ENCODE peak calls at places on chromosomes 5 and 9, in eight cellular contexts. One of them, this sample, is unnamed.

GRCh38 chr9:21871256-21871975 is 69.0 kb downstream of the MTAP start:
- DNase-seq in GM23248: no peak
- DNase-seq in PC-9: no peak
- DNase-seq in K562: no peak
- DNase-seq in fibroblast of lung: no peak
- DNase-seq in GM12878: no peak
- DNase-seq in PC-3: peak; percentile 46
- DNase-seq in hepatocyte: no peak
- DNase-seq in this sample: no peak

GRCh38 chr5:32600057-32600622 is 14.8 kb downstream of the SUB1 start:
- DNase-seq in GM23248: peak; percentile 87
- DNase-seq in PC-9: no peak
- DNase-seq in K562: no peak
- DNase-seq in fibroblast of lung: peak; percentile 89
- DNase-seq in GM12878: no peak
- DNase-seq in PC-3: peak; percentile 93
- DNase-seq in hepatocyte: peak; percentile 12
- DNase-seq in this sample: no peak

GRCh38 chr5:91361055-91361701 is 21.9 kb downstream of the ARRDC3 start:
- DNase-seq in GM23248: no peak
- DNase-seq in PC-9: no peak
- DNase-seq in K562: no peak
- DNase-seq in fibroblast of lung: no peak
- DNase-seq in GM12878: peak; percentile 49
- DNase-seq in PC-3: no peak
- DNase-seq in hepatocyte: no peak
- DNase-seq in this sample: no peak

GRCh38 chr5:104016650-104017049 is 454.1 kb upstream of the NUDT12 start:
- DNase-seq in GM23248: peak; percentile 0
- DNase-seq in PC-9: no peak
- DNase-seq in K562: no peak
- DNase-seq in fibroblast of lung: peak; percentile 45
- DNase-seq in GM12878: no peak
- DNase-seq in PC-3: peak; percentile 90
- DNase-seq in hepatocyte: no peak
- DNase-seq in this sample: no peak

GRCh38 chr9:117411547-117411946 is 3.3 kb downstream of the ASTN2 start:
- DNase-seq in GM23248: peak; percentile 51
- DNase-seq in PC-9: no peak
- DNase-seq in K562: peak; percentile 27
- DNase-seq in fibroblast of lung: no peak
- DNase-seq in GM12878: no peak
- DNase-seq in PC-3: peak; percentile 32
- DNase-seq in hepatocyte: peak; percentile 57
- DNase-seq in this sample: peak; percentile 38

GRCh38 chr5:116844015-116844414 is 269.4 kb upstream of the SEMA6A start:
- DNase-seq in GM23248: no peak
- DNase-seq in PC-9: no peak
- DNase-seq in K562: no peak
- DNase-seq in fibroblast of lung: no peak
- DNase-seq in GM12878: no peak
- DNase-seq in PC-3: no peak
- DNase-seq in hepatocyte: no peak
- DNase-seq in this sample: no peak

GRCh38 chr5:165405340-165405739 is 1899.9 kb downstream of the MAT2B start:
- DNase-seq in GM23248: no peak
- DNase-seq in PC-9: no peak
- DNase-seq in K562: no peak
- DNase-seq in fibroblast of lung: peak; percentile 56
- DNase-seq in GM12878: no peak
- DNase-seq in PC-3: no peak
- DNase-seq in hepatocyte: no peak
- DNase-seq in this sample: no peak

GRCh38 chr9:133031496-133031911 is 707 bp downstream of the GTF3C5 start:
- DNase-seq in GM23248: peak; percentile 20
- DNase-seq in PC-9: peak; percentile 5
- DNase-seq in K562: no peak
- DNase-seq in fibroblast of lung: no peak
- DNase-seq in GM12878: no peak
- DNase-seq in PC-3: peak; percentile 39
- DNase-seq in hepatocyte: no peak
- DNase-seq in this sample: peak; percentile 31

GRCh38 chr9:37371565-37372464 is 50.7 kb upstream of the GRHPR start:
- DNase-seq in GM23248: peak; percentile 47
- DNase-seq in PC-9: no peak
- DNase-seq in K562: no peak
- DNase-seq in fibroblast of lung: no peak
- DNase-seq in GM12878: peak; percentile 63
- DNase-seq in PC-3: no peak
- DNase-seq in hepatocyte: peak; percentile 23
- DNase-seq in this sample: peak; percentile 44

GRCh38 chr9:94892675-94893074 is 166.2 kb downstream of the AOPEP start:
- DNase-seq in GM23248: no peak
- DNase-seq in PC-9: no peak
- DNase-seq in K562: no peak
- DNase-seq in fibroblast of lung: no peak
- DNase-seq in GM12878: no peak
- DNase-seq in PC-3: no peak
- DNase-seq in hepatocyte: no peak
- DNase-seq in this sample: no peak

GRCh38 chr5:67998709-67999251 is 216.8 kb upstream of the PIK3R1 start:
- DNase-seq in GM23248: peak; percentile 92
- DNase-seq in PC-9: no peak
- DNase-seq in K562: no peak
- DNase-seq in fibroblast of lung: peak; percentile 53
- DNase-seq in GM12878: no peak
- DNase-seq in PC-3: peak; percentile 18
- DNase-seq in hepatocyte: no peak
- DNase-seq in this sample: peak; percentile 49

GRCh38 chr9:94167055-94167346 is 82.7 kb downstream of the PTPDC1 start:
- DNase-seq in GM23248: peak; percentile 89
- DNase-seq in PC-9: no peak
- DNase-seq in K562: no peak
- DNase-seq in fibroblast of lung: no peak
- DNase-seq in GM12878: no peak
- DNase-seq in PC-3: no peak
- DNase-seq in hepatocyte: no peak
- DNase-seq in this sample: no peak

GRCh38 chr5:73531356-73531755 is 33.1 kb downstream of the BTF3 start:
- DNase-seq in GM23248: peak; percentile 58
- DNase-seq in PC-9: no peak
- DNase-seq in K562: no peak
- DNase-seq in fibroblast of lung: no peak
- DNase-seq in GM12878: no peak
- DNase-seq in PC-3: no peak
- DNase-seq in hepatocyte: no peak
- DNase-seq in this sample: no peak

GRCh38 chr5:171706736-171707440 is 78.7 kb upstream of the SMIM23 start:
- DNase-seq in GM23248: no peak
- DNase-seq in PC-9: no peak
- DNase-seq in K562: no peak
- DNase-seq in fibroblast of lung: no peak
- DNase-seq in GM12878: no peak
- DNase-seq in PC-3: no peak
- DNase-seq in hepatocyte: no peak
- DNase-seq in this sample: no peak

GRCh38 chr5:141910271-141910673 is 13.4 kb upstream of the DELE1 start:
- DNase-seq in GM23248: peak; percentile 83
- DNase-seq in PC-9: no peak
- DNase-seq in K562: no peak
- DNase-seq in fibroblast of lung: no peak
- DNase-seq in GM12878: no peak
- DNase-seq in PC-3: peak; percentile 84
- DNase-seq in hepatocyte: no peak
- DNase-seq in this sample: no peak

GRCh38 chr9:77847626-77848025 is 184.0 kb downstream of the GNAQ start:
- DNase-seq in GM23248: no peak
- DNase-seq in PC-9: no peak
- DNase-seq in K562: no peak
- DNase-seq in fibroblast of lung: no peak
- DNase-seq in GM12878: no peak
- DNase-seq in PC-3: no peak
- DNase-seq in hepatocyte: no peak
- DNase-seq in this sample: no peak

GRCh38 chr5:140295414-140295813 is 7.5 kb downstream of the PFDN1 start:
- DNase-seq in GM23248: peak; percentile 93
- DNase-seq in PC-9: peak; percentile 62
- DNase-seq in K562: no peak
- DNase-seq in fibroblast of lung: peak; percentile 96
- DNase-seq in GM12878: no peak
- DNase-seq in PC-3: peak; percentile 96
- DNase-seq in hepatocyte: peak; percentile 90
- DNase-seq in this sample: peak; percentile 87

GRCh38 chr9:96080364-96080763 is 204.9 kb downstream of the ERCC6L2 start:
- DNase-seq in GM23248: peak; percentile 10
- DNase-seq in PC-9: peak; percentile 29
- DNase-seq in K562: no peak
- DNase-seq in fibroblast of lung: peak; percentile 15
- DNase-seq in GM12878: no peak
- DNase-seq in PC-3: peak; percentile 98
- DNase-seq in hepatocyte: peak; percentile 26
- DNase-seq in this sample: no peak

GRCh38 chr9:136507221-136507991 is 24.6 kb upstream of the SEC16A start:
- DNase-seq in GM23248: no peak
- DNase-seq in PC-9: no peak
- DNase-seq in K562: no peak
- DNase-seq in fibroblast of lung: no peak
- DNase-seq in GM12878: no peak
- DNase-seq in PC-3: no peak
- DNase-seq in hepatocyte: no peak
- DNase-seq in this sample: no peak

GRCh38 chr9:99867536-99867935 is 38.9 kb upstream of the STX17 start:
- DNase-seq in GM23248: peak; percentile 18
- DNase-seq in PC-9: no peak
- DNase-seq in K562: no peak
- DNase-seq in fibroblast of lung: no peak
- DNase-seq in GM12878: no peak
- DNase-seq in PC-3: peak; percentile 56
- DNase-seq in hepatocyte: no peak
- DNase-seq in this sample: no peak

GRCh38 chr5:14476791-14477435 is 104.7 kb upstream of the OTULINL start:
- DNase-seq in GM23248: peak; percentile 89
- DNase-seq in PC-9: peak; percentile 22
- DNase-seq in K562: no peak
- DNase-seq in fibroblast of lung: peak; percentile 50
- DNase-seq in GM12878: no peak
- DNase-seq in PC-3: peak; percentile 92
- DNase-seq in hepatocyte: no peak
- DNase-seq in this sample: no peak
- H3K36me3 ChIP-seq in GM23248: peaks cover 92% of the 10 kb centered on the region
- H3K36me3 ChIP-seq in PC-9: peaks cover 37% of the 10 kb centered on the region
- H3K36me3 ChIP-seq in K562: no peaks in the 10 kb centered on the region
- H3K36me3 ChIP-seq in fibroblast of lung: peaks cover 35% of the 10 kb centered on the region
- H3K36me3 ChIP-seq in GM12878: peaks cover 19% of the 10 kb centered on the region
- H3K36me3 ChIP-seq in PC-3: peaks cover 75% of the 10 kb centered on the region
- H3K36me3 ChIP-seq in hepatocyte: peaks cover 4% of the 10 kb centered on the region
- H3K36me3 ChIP-seq in this sample: peaks cover 23% of the 10 kb centered on the region

DNA sequence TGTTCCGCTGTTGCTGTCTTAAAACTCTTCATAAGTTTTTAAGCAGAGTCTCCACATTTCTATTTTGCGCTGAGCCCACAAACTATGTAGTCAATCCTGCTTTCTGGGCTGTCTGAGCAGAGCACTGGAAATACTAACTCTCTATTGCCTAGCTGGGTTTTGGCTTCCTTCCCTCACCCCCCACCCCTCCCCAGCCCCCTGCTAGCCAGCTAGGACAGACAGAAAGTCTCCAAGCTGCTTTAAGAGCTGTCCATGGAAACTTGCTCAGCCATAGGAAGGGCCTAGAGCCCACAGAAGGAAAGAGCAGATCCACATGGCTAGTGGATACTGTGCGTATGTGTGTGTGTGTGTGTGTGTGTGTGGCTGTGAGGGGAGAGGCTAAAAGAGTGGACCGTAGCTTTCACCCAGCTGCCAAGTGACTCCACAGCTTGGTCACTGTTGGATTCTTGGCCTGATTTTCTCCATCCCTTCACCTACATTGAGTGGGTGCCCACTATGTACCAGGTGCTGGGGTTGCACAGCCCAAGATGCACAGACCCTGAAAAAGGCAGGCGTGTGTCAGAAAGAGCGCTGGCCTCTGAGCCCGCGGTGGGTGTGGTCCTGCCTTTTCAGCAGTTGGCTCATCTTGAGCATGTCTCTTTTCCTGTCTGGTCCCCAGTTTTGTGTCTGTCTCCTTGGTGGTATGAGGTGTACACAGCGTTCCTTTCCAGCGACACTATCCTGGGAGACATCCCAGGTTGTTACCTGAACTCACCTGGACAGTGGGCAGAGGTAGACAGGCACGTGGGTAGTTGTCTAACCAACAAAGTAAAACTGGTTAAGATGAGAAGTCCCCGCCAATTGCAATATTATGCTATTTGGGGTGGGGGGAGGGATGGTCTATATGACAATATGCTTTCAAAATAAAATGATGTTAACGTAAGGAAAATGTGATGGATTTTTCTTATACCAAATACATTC is 5.4 kb upstream of the NKX2-5 start:
- DNase-seq in GM23248: no peak
- DNase-seq in PC-9: no peak
- DNase-seq in K562: no peak
- DNase-seq in fibroblast of lung: no peak
- DNase-seq in GM12878: no peak
- DNase-seq in PC-3: no peak
- DNase-seq in hepatocyte: no peak
- DNase-seq in this sample: no peak
- TF ChIP-seq EZH2 in GM23248: no peak
- TF ChIP-seq EZH2 in PC-9: no peak
- TF ChIP-seq EZH2 in K562: no peak
- TF ChIP-seq EZH2 in fibroblast of lung: no peak
- TF ChIP-seq EZH2 in GM12878: no peak
- TF ChIP-seq EZH2 in PC-3: no peak
- TF ChIP-seq EZH2 in hepatocyte: no peak
- TF ChIP-seq EZH2 in this sample: no peak

DNA sequence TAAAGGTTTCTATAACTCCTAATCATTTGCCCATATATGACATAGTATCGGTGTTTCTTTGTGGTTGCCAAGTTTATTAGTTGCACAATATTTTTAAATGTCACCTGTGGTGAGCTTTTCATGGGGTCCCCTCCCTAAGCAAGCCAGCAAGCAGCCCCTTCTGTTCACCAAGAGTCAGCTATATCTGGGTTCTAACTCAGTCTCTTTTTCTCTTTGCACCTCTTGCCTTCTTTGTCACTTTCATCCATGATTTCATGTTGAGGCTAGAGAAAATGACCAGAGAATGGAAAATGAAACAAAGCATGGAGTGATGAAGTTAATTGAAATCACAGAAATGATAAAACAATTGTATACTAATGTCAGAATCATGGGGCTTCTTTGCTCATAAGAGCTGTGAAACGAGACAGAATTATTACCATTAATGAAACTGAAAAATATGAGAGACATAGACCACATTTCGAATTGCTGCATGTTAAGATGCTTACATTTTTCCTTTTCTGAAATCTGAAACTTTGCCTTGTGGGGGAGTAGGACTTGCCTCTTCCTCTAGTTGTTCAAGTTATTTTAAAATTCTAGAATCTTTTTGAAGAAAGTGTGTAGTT is 75.7 kb downstream of the CAMK4 start:
- DNase-seq in GM23248: no peak
- DNase-seq in PC-9: no peak
- DNase-seq in K562: no peak
- DNase-seq in fibroblast of lung: no peak
- DNase-seq in GM12878: no peak
- DNase-seq in PC-3: no peak
- DNase-seq in hepatocyte: no peak
- DNase-seq in this sample: no peak
- H3K36me3 ChIP-seq in GM23248: no peaks in the 10 kb centered on the region
- H3K36me3 ChIP-seq in PC-9: no peaks in the 10 kb centered on the region
- H3K36me3 ChIP-seq in K562: no peaks in the 10 kb centered on the region
- H3K36me3 ChIP-seq in fibroblast of lung: no peaks in the 10 kb centered on the region
- H3K36me3 ChIP-seq in GM12878: no peaks in the 10 kb centered on the region
- H3K36me3 ChIP-seq in PC-3: no peaks in the 10 kb centered on the region
- H3K36me3 ChIP-seq in hepatocyte: no peaks in the 10 kb centered on the region
- H3K36me3 ChIP-seq in this sample: no peaks in the 10 kb centered on the region

GRCh38 chr5:174720612-174721521 is 3.5 kb upstream of the MSX2 start:
- DNase-seq in GM23248: peak; percentile 25
- DNase-seq in PC-9: no peak
- DNase-seq in K562: peak; percentile 17
- DNase-seq in fibroblast of lung: no peak
- DNase-seq in GM12878: no peak
- DNase-seq in PC-3: no peak
- DNase-seq in hepatocyte: peak; percentile 67
- DNase-seq in this sample: no peak
- TF ChIP-seq EZH2 in GM23248: peak; percentile 88
- TF ChIP-seq EZH2 in PC-9: no peak
- TF ChIP-seq EZH2 in K562: no peak
- TF ChIP-seq EZH2 in fibroblast of lung: peak; percentile 73
- TF ChIP-seq EZH2 in GM12878: no peak
- TF ChIP-seq EZH2 in PC-3: no peak
- TF ChIP-seq EZH2 in hepatocyte: peak; percentile 67
- TF ChIP-seq EZH2 in this sample: peak; percentile 64

This sample was measured in A673.